ENCODE peak calls at places on chromosome 11, in eight cellular contexts. T is HCT116, A is heart left ventricle, I is WERI-Rb-1, O is uterus, F is prostate gland, S is GM23338, P is tibial artery. H is an unnamed sample.

GRCh38 chr11:47377571-47378010 is 756 bp downstream of the SPI1 start:
- DNase-seq in T (no peak), A (no peak), I (no peak), O (no peak), F (no peak), S (no peak), P (no peak), H (no peak)

GRCh38 chr11:76361773-76362172 is 19.2 kb downstream of the THAP12 start:
- DNase-seq in T (no peak), A (no peak), I (no peak), O (no peak), F (no peak), S (no peak), P (no peak), H (no peak)

GRCh38 chr11:130886704-130887103 is 29.6 kb downstream of the SNX19 start:
- DNase-seq in T (no peak), A (no peak), I (no peak), O (no peak), F (no peak), S (no peak), P (no peak), H (no peak)

GRCh38 chr11:58561394-58562102 is 14.1 kb downstream of the LPXN start:
- DNase-seq in T (no peak), A (no peak), I (no peak), O (no peak), F (no peak), S (no peak), P (no peak), H (no peak)

GRCh38 chr11:131748146-131749050 is 378.0 kb downstream of the NTM start:
- DNase-seq in T (no peak), A (no peak), I (peak), O (peak), F (no peak), S (peak), P (peak), H (peak)

GRCh38 chr11:70319694-70320093 is 49.2 kb downstream of the PPFIA1 start:
- DNase-seq in T (no peak), A (no peak), I (peak), O (no peak), F (no peak), S (no peak), P (no peak), H (no peak)

GRCh38 chr11:120335928-120336640 is at the start of gene ARHGEF12:
- DNase-seq in T (peak), A (peak), I (peak), O (peak), F (peak), S (peak), P (peak), H (peak)

GRCh38 chr11:93751001-93751400 is 9.5 kb downstream of the C11orf54 start:
- DNase-seq in T (no peak), A (no peak), I (no peak), O (no peak), F (no peak), S (no peak), P (no peak), H (no peak)

GRCh38 chr11:112634551-112634950 is 326.7 kb upstream of the NCAM1 start:
- DNase-seq in T (no peak), A (no peak), I (no peak), O (no peak), F (no peak), S (peak), P (no peak), H (no peak)

GRCh38 chr11:34837246-34837856 is 78.8 kb downstream of the APIP start:
- DNase-seq in T (no peak), A (no peak), I (peak), O (no peak), F (no peak), S (peak), P (no peak), H (no peak)

GRCh38 chr11:59801160-59801706 is 9.3 kb downstream of the MRPL16 start:
- DNase-seq in T (no peak), A (no peak), I (no peak), O (no peak), F (no peak), S (no peak), P (no peak), H (no peak)

GRCh38 chr11:59800390-59801037 is 10.1 kb downstream of the MRPL16 start:
- DNase-seq in T (no peak), A (no peak), I (no peak), O (no peak), F (no peak), S (no peak), P (no peak), H (no peak)

GRCh38 chr11:59802639-59803176 is 7.9 kb downstream of the MRPL16 start:
- DNase-seq in T (peak), A (no peak), I (peak), O (no peak), F (peak), S (peak), P (no peak), H (no peak)

GRCh38 chr11:59807047-59807446 is 3.5 kb downstream of the MRPL16 start:
- DNase-seq in T (no peak), A (no peak), I (no peak), O (no peak), F (no peak), S (no peak), P (no peak), H (no peak)

DNA sequence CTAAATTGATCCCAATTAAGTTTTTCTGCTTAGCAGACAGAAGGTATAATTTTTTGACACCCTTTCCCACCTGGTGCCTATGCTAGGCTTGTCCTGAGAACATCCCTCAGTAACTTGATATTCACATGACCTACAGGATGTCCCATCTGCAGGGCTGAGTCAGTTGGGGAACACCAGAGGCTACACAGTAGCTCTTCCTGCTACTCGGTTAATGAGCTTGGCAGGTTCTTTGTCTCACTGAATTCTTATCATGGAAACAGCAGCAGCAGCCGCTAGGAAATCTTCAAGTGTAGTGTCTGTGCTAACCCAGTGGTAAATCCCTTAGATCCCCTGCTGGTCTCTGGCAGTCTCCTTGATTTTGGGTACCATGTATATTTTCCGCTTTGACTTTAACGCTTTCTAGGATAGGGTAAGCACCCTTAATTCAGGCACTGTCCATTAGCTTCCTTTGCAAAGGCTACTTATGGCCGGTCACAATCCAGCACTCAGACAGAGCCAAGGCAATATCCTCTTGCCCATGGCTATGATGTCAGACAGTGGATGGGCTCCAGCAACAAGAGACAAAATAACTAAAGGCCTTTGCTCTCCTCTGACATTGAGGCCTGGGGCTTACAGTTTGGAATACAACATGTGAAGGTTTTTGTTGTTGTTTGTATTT is 8.5 kb downstream of the MRPL16 start:
- DNase-seq in T (no peak), A (no peak), I (peak), O (peak), F (no peak), S (peak), P (no peak), H (no peak)
- H3K27ac ChIP-seq in T (no peak), A (peak), I (peak), O (no peak), F (no peak), S (no peak), P (peak), H (peak)

DNA sequence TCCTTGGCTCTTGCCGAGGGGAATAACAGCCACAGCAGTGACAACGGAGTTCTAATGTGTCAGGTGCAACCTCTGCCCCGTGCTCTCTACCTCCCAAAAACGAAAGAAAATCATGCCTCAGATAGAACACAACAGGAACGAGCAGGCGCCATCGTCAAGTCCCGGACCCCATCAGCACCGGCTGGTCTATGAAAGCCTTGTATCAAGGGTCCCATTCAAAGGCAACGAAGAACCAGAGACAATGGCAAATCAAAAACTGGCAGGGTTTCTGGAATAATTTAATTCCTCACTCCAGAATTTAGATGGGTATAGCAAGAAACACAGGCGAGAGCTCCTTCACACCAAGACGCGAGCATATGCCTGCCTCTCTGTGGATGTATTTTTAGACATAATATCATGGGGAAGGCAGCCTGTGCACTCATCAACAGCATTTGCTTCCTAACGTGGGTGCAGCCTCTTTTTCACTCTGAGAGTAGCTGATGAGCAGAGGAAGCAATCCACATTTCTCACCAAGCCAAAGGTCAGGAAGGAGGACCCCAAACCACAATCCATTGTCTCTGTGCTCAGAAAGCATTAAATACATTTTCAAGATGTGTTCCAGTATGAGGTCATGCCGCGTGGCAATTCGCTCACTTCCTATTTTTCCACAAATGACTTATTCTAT is 193.4 kb upstream of the BLID start:
- DNase-seq in T (no peak), A (no peak), I (no peak), O (no peak), F (no peak), S (no peak), P (no peak), H (peak)
- H3K4me3 ChIP-seq in T (no peak), A (peak), I (no peak), O (no peak), F (no peak), S (no peak), P (peak), H (peak)

GRCh38 chr11:12829131-12829530 is 154.9 kb downstream of the TEAD1 start:
- DNase-seq in T (no peak), A (no peak), I (no peak), O (no peak), F (no peak), S (no peak), P (no peak), H (no peak)

GRCh38 chr11:12827369-12827768 is 153.1 kb downstream of the TEAD1 start:
- DNase-seq in T (no peak), A (no peak), I (no peak), O (no peak), F (no peak), S (no peak), P (no peak), H (no peak)

GRCh38 chr11:12829536-12830314 is 155.5 kb downstream of the TEAD1 start:
- DNase-seq in T (no peak), A (no peak), I (no peak), O (no peak), F (no peak), S (no peak), P (no peak), H (no peak)

GRCh38 chr11:12826441-12826840 is 152.2 kb downstream of the TEAD1 start:
- DNase-seq in T (no peak), A (no peak), I (no peak), O (no peak), F (no peak), S (no peak), P (no peak), H (no peak)

GRCh38 chr11:12827929-12828812 is 153.9 kb downstream of the TEAD1 start:
- DNase-seq in T (no peak), A (no peak), I (no peak), O (no peak), F (peak), S (peak), P (no peak), H (peak)
- TF ChIP-seq CTCF in T (no peak), A (no peak), I (no peak), O (no peak), F (no peak), S (no peak), P (no peak), H (no peak)

GRCh38 chr11:134363592-134363991 is 31.8 kb downstream of the GLB1L2 start:
- DNase-seq in T (no peak), A (no peak), I (no peak), O (no peak), F (no peak), S (no peak), P (peak), H (no peak)

GRCh38 chr11:134367781-134368180 is 36.0 kb downstream of the GLB1L2 start:
- DNase-seq in T (no peak), A (no peak), I (no peak), O (no peak), F (no peak), S (no peak), P (peak), H (peak)

GRCh38 chr11:134365011-134365925 is 33.5 kb downstream of the GLB1L2 start:
- DNase-seq in T (no peak), A (no peak), I (no peak), O (no peak), F (no peak), S (no peak), P (peak), H (peak)

GRCh38 chr11:134364261-134364660 is 32.5 kb downstream of the GLB1L2 start:
- DNase-seq in T (no peak), A (no peak), I (no peak), O (no peak), F (no peak), S (no peak), P (peak), H (peak)

GRCh38 chr11:134366279-134366678 is 34.5 kb downstream of the GLB1L2 start:
- DNase-seq in T (no peak), A (no peak), I (no peak), O (no peak), F (no peak), S (no peak), P (no peak), H (peak)
- H3K27ac ChIP-seq in T (no peak), A (no peak), I (no peak), O (no peak), F (no peak), S (no peak), P (no peak), H (no peak)

GRCh38 chr11:116790167-116791001 is 1.3 kb downstream of the APOA5 start:
- DNase-seq in T (no peak), A (no peak), I (no peak), O (peak), F (no peak), S (no peak), P (no peak), H (no peak)

GRCh38 chr11:116792869-116793475 is 1.3 kb upstream of the APOA5 start:
- DNase-seq in T (no peak), A (no peak), I (no peak), O (no peak), F (no peak), S (no peak), P (no peak), H (no peak)

GRCh38 chr11:116791813-116792143 is at the start of gene APOA5:
- DNase-seq in T (no peak), A (no peak), I (no peak), O (no peak), F (no peak), S (no peak), P (no peak), H (no peak)

GRCh38 chr11:116792144-116792868 is 627 bp upstream of the APOA5 start:
- DNase-seq in T (no peak), A (no peak), I (no peak), O (no peak), F (no peak), S (no peak), P (no peak), H (no peak)

DNA sequence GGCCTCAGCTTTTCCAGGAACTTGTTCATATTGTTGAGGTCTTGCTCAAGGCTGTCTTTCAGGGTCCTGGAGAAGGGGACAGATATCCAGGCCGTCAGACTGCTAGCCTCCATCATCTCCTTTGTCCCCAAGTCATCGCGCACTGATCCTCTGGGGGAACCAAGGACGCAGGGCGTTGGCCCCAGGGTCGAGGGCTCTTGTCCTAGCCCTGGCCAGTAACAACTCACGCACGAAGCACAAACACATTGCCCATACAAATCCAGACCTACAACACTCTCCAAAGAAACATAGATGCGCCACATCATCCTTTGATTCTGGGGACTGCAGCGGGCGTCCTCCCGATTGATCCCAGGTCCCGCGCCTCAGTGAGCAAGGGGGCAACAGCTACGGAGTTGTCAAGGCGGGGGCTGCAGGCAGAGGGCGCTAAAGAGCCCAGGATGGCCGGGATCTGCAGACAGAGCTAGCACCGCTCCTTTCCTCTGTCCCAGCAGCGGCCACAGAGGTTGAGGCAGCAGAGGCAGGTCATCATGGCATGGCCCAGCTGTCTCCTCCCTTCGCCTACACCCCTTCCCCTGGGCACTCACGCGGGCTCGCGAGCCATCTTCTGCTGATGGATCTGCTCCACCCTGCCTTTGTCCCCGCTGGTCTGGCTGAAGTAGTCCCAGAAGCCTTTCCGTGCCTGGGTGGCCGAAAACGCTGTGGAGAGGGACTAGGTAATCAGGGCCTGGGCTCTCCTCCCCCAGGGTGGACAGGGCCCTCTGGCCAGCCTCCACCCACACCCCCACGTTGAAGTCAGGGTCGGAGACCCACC is 472 bp downstream of the APOA5 start:
- DNase-seq in T (peak), A (peak), I (peak), O (peak), F (peak), S (peak), P (peak), H (peak)
- H3K4me3 ChIP-seq in T (no peak), A (no peak), I (no peak), O (no peak), F (no peak), S (no peak), P (no peak), H (peak)

GRCh38 chr11:788953-789940 is 643 bp downstream of the CEND1 start:
- DNase-seq in T (no peak), A (no peak), I (no peak), O (no peak), F (no peak), S (peak), P (no peak), H (no peak)

GRCh38 chr11:786235-787083 is 3.4 kb downstream of the CEND1 start:
- DNase-seq in T (no peak), A (no peak), I (peak), O (no peak), F (no peak), S (no peak), P (no peak), H (no peak)

GRCh38 chr11:789951-790350 is at the start of gene CEND1:
- DNase-seq in T (no peak), A (no peak), I (peak), O (peak), F (no peak), S (peak), P (no peak), H (peak)

GRCh38 chr11:787084-787675 is 2.7 kb downstream of the CEND1 start:
- DNase-seq in T (no peak), A (no peak), I (no peak), O (no peak), F (no peak), S (no peak), P (no peak), H (no peak)

GRCh38 chr11:788009-788640 is 1.8 kb downstream of the CEND1 start:
- DNase-seq in T (no peak), A (no peak), I (no peak), O (no peak), F (no peak), S (no peak), P (no peak), H (no peak)
- TF ChIP-seq CTCF in T (peak), A (no peak), I (no peak), O (no peak), F (no peak), S (no peak), P (no peak), H (no peak)

GRCh38 chr11:44424841-44425240 is 114.9 kb upstream of the ALX4 start:
- DNase-seq in T (no peak), A (no peak), I (no peak), O (no peak), F (no peak), S (no peak), P (no peak), H (no peak)

GRCh38 chr11:44418438-44418795 is 108.5 kb upstream of the ALX4 start:
- DNase-seq in T (no peak), A (no peak), I (no peak), O (no peak), F (no peak), S (no peak), P (no peak), H (no peak)

GRCh38 chr11:44416776-44417175 is 106.8 kb upstream of the ALX4 start:
- DNase-seq in T (no peak), A (no peak), I (no peak), O (no peak), F (no peak), S (no peak), P (no peak), H (no peak)

GRCh38 chr11:44417756-44418437 is 108.0 kb upstream of the ALX4 start:
- DNase-seq in T (no peak), A (no peak), I (no peak), O (no peak), F (no peak), S (no peak), P (no peak), H (no peak)

DNA sequence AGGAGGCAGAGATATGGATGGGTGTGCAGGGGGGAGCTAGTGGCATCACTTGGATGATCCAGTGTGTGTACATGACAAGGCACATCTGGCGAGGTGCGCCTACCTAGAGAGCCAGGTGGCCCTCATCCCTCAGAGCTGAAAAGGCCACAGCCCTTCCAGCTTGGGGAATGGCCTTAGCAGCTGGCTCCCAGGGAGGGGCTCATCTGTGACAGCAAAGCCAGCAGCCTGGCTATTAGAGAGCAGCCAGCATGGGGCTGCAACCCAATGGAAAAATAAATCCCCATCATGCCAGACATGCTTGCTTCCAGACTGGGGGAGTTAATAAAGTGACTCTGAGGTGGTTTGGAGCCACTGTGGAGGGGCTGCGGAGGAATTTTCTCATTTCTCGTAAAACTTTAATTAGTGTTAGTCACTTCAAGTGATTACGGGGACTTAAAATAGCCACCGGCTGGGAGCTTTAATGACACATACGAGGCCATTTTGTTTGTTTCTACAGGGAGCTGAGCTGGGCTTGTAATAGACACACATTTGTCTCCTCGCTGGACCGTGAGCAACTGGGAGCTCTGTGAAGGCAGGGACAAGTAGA is 111.2 kb upstream of the ALX4 start:
- DNase-seq in T (no peak), A (no peak), I (no peak), O (no peak), F (no peak), S (no peak), P (no peak), H (no peak)
- H3K27ac ChIP-seq in T (no peak), A (no peak), I (no peak), O (no peak), F (no peak), S (no peak), P (no peak), H (no peak)

H was measured in dorsolateral prefrontal cortex.